ENCODE peak calls at places on chromosomes 12 and 14, in ten cellular contexts. One of them, this sample, is unnamed.

GRCh38 chr12:67590122-67590795 is 58.3 kb upstream of the DYRK2 start:
- DNase-seq in fibroblast of lung: no peak
- DNase-seq in NCI-H226: peak
- DNase-seq in activated gamma-delta T cell: no peak
- DNase-seq in stimulated activated effector memory CD8-positive, alpha-beta T cell treated with anti-CD3 and anti-CD28 coated beads, Interleukin-12 subunit alpha, Interleukin-12 subunit beta, amount 100 ng/mL, for 72 hours: no peak
- DNase-seq in cardiac muscle cell: no peak
- DNase-seq in GM23248: no peak
- DNase-seq in hypothalamus: no peak
- DNase-seq in HuH-7: no peak
- DNase-seq in IMR-90: no peak
- DNase-seq in this sample: no peak

GRCh38 chr12:91361864-91362263 is 179.2 kb upstream of the DCN start:
- DNase-seq in fibroblast of lung: peak
- DNase-seq in NCI-H226: no peak
- DNase-seq in activated gamma-delta T cell: no peak
- DNase-seq in stimulated activated effector memory CD8-positive, alpha-beta T cell treated with anti-CD3 and anti-CD28 coated beads, Interleukin-12 subunit alpha, Interleukin-12 subunit beta, amount 100 ng/mL, for 72 hours: no peak
- DNase-seq in cardiac muscle cell: peak
- DNase-seq in GM23248: peak
- DNase-seq in hypothalamus: no peak
- DNase-seq in HuH-7: no peak
- DNase-seq in IMR-90: peak
- DNase-seq in this sample: no peak

GRCh38 chr14:104346112-104346462 is 207.7 kb downstream of the KIF26A start:
- DNase-seq in fibroblast of lung: no peak
- DNase-seq in NCI-H226: no peak
- DNase-seq in activated gamma-delta T cell: no peak
- DNase-seq in stimulated activated effector memory CD8-positive, alpha-beta T cell treated with anti-CD3 and anti-CD28 coated beads, Interleukin-12 subunit alpha, Interleukin-12 subunit beta, amount 100 ng/mL, for 72 hours: no peak
- DNase-seq in cardiac muscle cell: no peak
- DNase-seq in GM23248: no peak
- DNase-seq in hypothalamus: no peak
- DNase-seq in HuH-7: no peak
- DNase-seq in IMR-90: no peak
- DNase-seq in this sample: no peak

GRCh38 chr14:64266206-64266605 is 28.0 kb downstream of the ESR2 start:
- DNase-seq in fibroblast of lung: peak
- DNase-seq in NCI-H226: peak
- DNase-seq in activated gamma-delta T cell: no peak
- DNase-seq in stimulated activated effector memory CD8-positive, alpha-beta T cell treated with anti-CD3 and anti-CD28 coated beads, Interleukin-12 subunit alpha, Interleukin-12 subunit beta, amount 100 ng/mL, for 72 hours: no peak
- DNase-seq in cardiac muscle cell: no peak
- DNase-seq in GM23248: peak
- DNase-seq in hypothalamus: no peak
- DNase-seq in HuH-7: no peak
- DNase-seq in IMR-90: peak
- DNase-seq in this sample: no peak

GRCh38 chr12:49964849-49965624 is 3.4 kb downstream of the AQP5 start:
- DNase-seq in fibroblast of lung: no peak
- DNase-seq in NCI-H226: no peak
- DNase-seq in activated gamma-delta T cell: no peak
- DNase-seq in stimulated activated effector memory CD8-positive, alpha-beta T cell treated with anti-CD3 and anti-CD28 coated beads, Interleukin-12 subunit alpha, Interleukin-12 subunit beta, amount 100 ng/mL, for 72 hours: no peak
- DNase-seq in cardiac muscle cell: no peak
- DNase-seq in GM23248: no peak
- DNase-seq in hypothalamus: no peak
- DNase-seq in HuH-7: no peak
- DNase-seq in IMR-90: no peak
- DNase-seq in this sample: no peak

GRCh38 chr14:105914738-105915385 is 388.5 kb downstream of the TMEM121 start:
- DNase-seq in fibroblast of lung: no peak
- DNase-seq in NCI-H226: no peak
- DNase-seq in activated gamma-delta T cell: no peak
- DNase-seq in stimulated activated effector memory CD8-positive, alpha-beta T cell treated with anti-CD3 and anti-CD28 coated beads, Interleukin-12 subunit alpha, Interleukin-12 subunit beta, amount 100 ng/mL, for 72 hours: no peak
- DNase-seq in cardiac muscle cell: no peak
- DNase-seq in GM23248: no peak
- DNase-seq in hypothalamus: no peak
- DNase-seq in HuH-7: no peak
- DNase-seq in IMR-90: no peak
- DNase-seq in this sample: no peak

GRCh38 chr12:57718641-57719528 is 19.7 kb downstream of the AGAP2 start:
- DNase-seq in fibroblast of lung: no peak
- DNase-seq in NCI-H226: no peak
- DNase-seq in activated gamma-delta T cell: no peak
- DNase-seq in stimulated activated effector memory CD8-positive, alpha-beta T cell treated with anti-CD3 and anti-CD28 coated beads, Interleukin-12 subunit alpha, Interleukin-12 subunit beta, amount 100 ng/mL, for 72 hours: no peak
- DNase-seq in cardiac muscle cell: no peak
- DNase-seq in GM23248: no peak
- DNase-seq in hypothalamus: no peak
- DNase-seq in HuH-7: no peak
- DNase-seq in IMR-90: no peak
- DNase-seq in this sample: no peak

GRCh38 chr12:120429368-120429767 is 8.5 kb upstream of the COX6A1 start:
- DNase-seq in fibroblast of lung: no peak
- DNase-seq in NCI-H226: no peak
- DNase-seq in activated gamma-delta T cell: no peak
- DNase-seq in stimulated activated effector memory CD8-positive, alpha-beta T cell treated with anti-CD3 and anti-CD28 coated beads, Interleukin-12 subunit alpha, Interleukin-12 subunit beta, amount 100 ng/mL, for 72 hours: no peak
- DNase-seq in cardiac muscle cell: no peak
- DNase-seq in GM23248: no peak
- DNase-seq in hypothalamus: no peak
- DNase-seq in HuH-7: no peak
- DNase-seq in IMR-90: no peak
- DNase-seq in this sample: no peak

GRCh38 chr14:77007975-77008421 is 20.5 kb downstream of the IRF2BPL start:
- DNase-seq in fibroblast of lung: no peak
- DNase-seq in NCI-H226: no peak
- DNase-seq in activated gamma-delta T cell: no peak
- DNase-seq in stimulated activated effector memory CD8-positive, alpha-beta T cell treated with anti-CD3 and anti-CD28 coated beads, Interleukin-12 subunit alpha, Interleukin-12 subunit beta, amount 100 ng/mL, for 72 hours: no peak
- DNase-seq in cardiac muscle cell: no peak
- DNase-seq in GM23248: no peak
- DNase-seq in hypothalamus: no peak
- DNase-seq in HuH-7: no peak
- DNase-seq in IMR-90: no peak
- DNase-seq in this sample: no peak

GRCh38 chr14:36619853-36620252 is 37.4 kb upstream of the NKX2-8 start:
- DNase-seq in fibroblast of lung: no peak
- DNase-seq in NCI-H226: no peak
- DNase-seq in activated gamma-delta T cell: no peak
- DNase-seq in stimulated activated effector memory CD8-positive, alpha-beta T cell treated with anti-CD3 and anti-CD28 coated beads, Interleukin-12 subunit alpha, Interleukin-12 subunit beta, amount 100 ng/mL, for 72 hours: no peak
- DNase-seq in cardiac muscle cell: no peak
- DNase-seq in GM23248: peak
- DNase-seq in hypothalamus: no peak
- DNase-seq in HuH-7: no peak
- DNase-seq in IMR-90: no peak
- DNase-seq in this sample: no peak

GRCh38 chr14:23388996-23389395 is 12.2 kb downstream of the CMTM5 start:
- DNase-seq in fibroblast of lung: no peak
- DNase-seq in NCI-H226: no peak
- DNase-seq in activated gamma-delta T cell: no peak
- DNase-seq in stimulated activated effector memory CD8-positive, alpha-beta T cell treated with anti-CD3 and anti-CD28 coated beads, Interleukin-12 subunit alpha, Interleukin-12 subunit beta, amount 100 ng/mL, for 72 hours: no peak
- DNase-seq in cardiac muscle cell: no peak
- DNase-seq in GM23248: no peak
- DNase-seq in hypothalamus: no peak
- DNase-seq in HuH-7: no peak
- DNase-seq in IMR-90: no peak
- DNase-seq in this sample: no peak

GRCh38 chr12:49200882-49201594 is 12.2 kb upstream of the TUBA1A start:
- DNase-seq in fibroblast of lung: peak
- DNase-seq in NCI-H226: peak
- DNase-seq in activated gamma-delta T cell: no peak
- DNase-seq in stimulated activated effector memory CD8-positive, alpha-beta T cell treated with anti-CD3 and anti-CD28 coated beads, Interleukin-12 subunit alpha, Interleukin-12 subunit beta, amount 100 ng/mL, for 72 hours: no peak
- DNase-seq in cardiac muscle cell: peak
- DNase-seq in GM23248: peak
- DNase-seq in hypothalamus: no peak
- DNase-seq in HuH-7: no peak
- DNase-seq in IMR-90: peak
- DNase-seq in this sample: no peak

GRCh38 chr14:77018785-77019184 is 9.7 kb downstream of the IRF2BPL start:
- DNase-seq in fibroblast of lung: no peak
- DNase-seq in NCI-H226: no peak
- DNase-seq in activated gamma-delta T cell: no peak
- DNase-seq in stimulated activated effector memory CD8-positive, alpha-beta T cell treated with anti-CD3 and anti-CD28 coated beads, Interleukin-12 subunit alpha, Interleukin-12 subunit beta, amount 100 ng/mL, for 72 hours: no peak
- DNase-seq in cardiac muscle cell: no peak
- DNase-seq in GM23248: peak
- DNase-seq in hypothalamus: no peak
- DNase-seq in HuH-7: no peak
- DNase-seq in IMR-90: no peak
- DNase-seq in this sample: no peak

GRCh38 chr14:88955470-88955869 is 131.0 kb downstream of the TTC8 start:
- DNase-seq in fibroblast of lung: peak
- DNase-seq in NCI-H226: no peak
- DNase-seq in activated gamma-delta T cell: no peak
- DNase-seq in stimulated activated effector memory CD8-positive, alpha-beta T cell treated with anti-CD3 and anti-CD28 coated beads, Interleukin-12 subunit alpha, Interleukin-12 subunit beta, amount 100 ng/mL, for 72 hours: no peak
- DNase-seq in cardiac muscle cell: no peak
- DNase-seq in GM23248: no peak
- DNase-seq in hypothalamus: no peak
- DNase-seq in HuH-7: no peak
- DNase-seq in IMR-90: no peak
- DNase-seq in this sample: no peak

GRCh38 chr14:54927551-54927950 is 24.9 kb upstream of the GCH1 start:
- DNase-seq in fibroblast of lung: no peak
- DNase-seq in NCI-H226: no peak
- DNase-seq in activated gamma-delta T cell: no peak
- DNase-seq in stimulated activated effector memory CD8-positive, alpha-beta T cell treated with anti-CD3 and anti-CD28 coated beads, Interleukin-12 subunit alpha, Interleukin-12 subunit beta, amount 100 ng/mL, for 72 hours: no peak
- DNase-seq in cardiac muscle cell: no peak
- DNase-seq in GM23248: no peak
- DNase-seq in hypothalamus: no peak
- DNase-seq in HuH-7: no peak
- DNase-seq in IMR-90: no peak
- DNase-seq in this sample: no peak

GRCh38 chr14:99520571-99521081 is 39.4 kb downstream of the CCNK start:
- DNase-seq in fibroblast of lung: no peak
- DNase-seq in NCI-H226: no peak
- DNase-seq in activated gamma-delta T cell: no peak
- DNase-seq in stimulated activated effector memory CD8-positive, alpha-beta T cell treated with anti-CD3 and anti-CD28 coated beads, Interleukin-12 subunit alpha, Interleukin-12 subunit beta, amount 100 ng/mL, for 72 hours: no peak
- DNase-seq in cardiac muscle cell: no peak
- DNase-seq in GM23248: no peak
- DNase-seq in hypothalamus: no peak
- DNase-seq in HuH-7: no peak
- DNase-seq in IMR-90: no peak
- DNase-seq in this sample: no peak

GRCh38 chr12:69351462-69352236 is 3.5 kb downstream of the LYZ start:
- DNase-seq in fibroblast of lung: no peak
- DNase-seq in NCI-H226: no peak
- DNase-seq in activated gamma-delta T cell: no peak
- DNase-seq in stimulated activated effector memory CD8-positive, alpha-beta T cell treated with anti-CD3 and anti-CD28 coated beads, Interleukin-12 subunit alpha, Interleukin-12 subunit beta, amount 100 ng/mL, for 72 hours: no peak
- DNase-seq in cardiac muscle cell: no peak
- DNase-seq in GM23248: no peak
- DNase-seq in hypothalamus: no peak
- DNase-seq in HuH-7: no peak
- DNase-seq in IMR-90: no peak
- DNase-seq in this sample: no peak

GRCh38 chr12:50055831-50056628 is 1.4 kb upstream of the ASIC1 start:
- DNase-seq in fibroblast of lung: no peak
- DNase-seq in NCI-H226: peak
- DNase-seq in activated gamma-delta T cell: no peak
- DNase-seq in stimulated activated effector memory CD8-positive, alpha-beta T cell treated with anti-CD3 and anti-CD28 coated beads, Interleukin-12 subunit alpha, Interleukin-12 subunit beta, amount 100 ng/mL, for 72 hours: peak
- DNase-seq in cardiac muscle cell: peak
- DNase-seq in GM23248: peak
- DNase-seq in hypothalamus: no peak
- DNase-seq in HuH-7: peak
- DNase-seq in IMR-90: peak
- DNase-seq in this sample: no peak

GRCh38 chr14:81408595-81408994 is 8.5 kb upstream of the STON2 start:
- DNase-seq in fibroblast of lung: no peak
- DNase-seq in NCI-H226: no peak
- DNase-seq in activated gamma-delta T cell: no peak
- DNase-seq in stimulated activated effector memory CD8-positive, alpha-beta T cell treated with anti-CD3 and anti-CD28 coated beads, Interleukin-12 subunit alpha, Interleukin-12 subunit beta, amount 100 ng/mL, for 72 hours: no peak
- DNase-seq in cardiac muscle cell: no peak
- DNase-seq in GM23248: no peak
- DNase-seq in hypothalamus: no peak
- DNase-seq in HuH-7: no peak
- DNase-seq in IMR-90: no peak
- DNase-seq in this sample: no peak

GRCh38 chr12:15620726-15621125 is 168.5 kb downstream of the EPS8 start:
- DNase-seq in fibroblast of lung: no peak
- DNase-seq in NCI-H226: no peak
- DNase-seq in activated gamma-delta T cell: no peak
- DNase-seq in stimulated activated effector memory CD8-positive, alpha-beta T cell treated with anti-CD3 and anti-CD28 coated beads, Interleukin-12 subunit alpha, Interleukin-12 subunit beta, amount 100 ng/mL, for 72 hours: no peak
- DNase-seq in cardiac muscle cell: no peak
- DNase-seq in GM23248: peak
- DNase-seq in hypothalamus: no peak
- DNase-seq in HuH-7: no peak
- DNase-seq in IMR-90: no peak
- DNase-seq in this sample: no peak

GRCh38 chr12:25959069-25959961 is 833 bp downstream of the RASSF8 start:
- DNase-seq in fibroblast of lung: peak
- DNase-seq in NCI-H226: peak
- DNase-seq in activated gamma-delta T cell: no peak
- DNase-seq in stimulated activated effector memory CD8-positive, alpha-beta T cell treated with anti-CD3 and anti-CD28 coated beads, Interleukin-12 subunit alpha, Interleukin-12 subunit beta, amount 100 ng/mL, for 72 hours: no peak
- DNase-seq in cardiac muscle cell: peak
- DNase-seq in GM23248: peak
- DNase-seq in hypothalamus: no peak
- DNase-seq in HuH-7: peak
- DNase-seq in IMR-90: peak
- DNase-seq in this sample: no peak

GRCh38 chr12:81208193-81208946 is 130.5 kb downstream of the ACSS3 start:
- DNase-seq in fibroblast of lung: no peak
- DNase-seq in NCI-H226: no peak
- DNase-seq in activated gamma-delta T cell: no peak
- DNase-seq in stimulated activated effector memory CD8-positive, alpha-beta T cell treated with anti-CD3 and anti-CD28 coated beads, Interleukin-12 subunit alpha, Interleukin-12 subunit beta, amount 100 ng/mL, for 72 hours: no peak
- DNase-seq in cardiac muscle cell: no peak
- DNase-seq in GM23248: peak
- DNase-seq in hypothalamus: no peak
- DNase-seq in HuH-7: no peak
- DNase-seq in IMR-90: no peak
- DNase-seq in this sample: no peak

GRCh38 chr12:106171117-106171750 is 32.5 kb upstream of the NUAK1 start:
- DNase-seq in fibroblast of lung: no peak
- DNase-seq in NCI-H226: no peak
- DNase-seq in activated gamma-delta T cell: no peak
- DNase-seq in stimulated activated effector memory CD8-positive, alpha-beta T cell treated with anti-CD3 and anti-CD28 coated beads, Interleukin-12 subunit alpha, Interleukin-12 subunit beta, amount 100 ng/mL, for 72 hours: no peak
- DNase-seq in cardiac muscle cell: no peak
- DNase-seq in GM23248: no peak
- DNase-seq in hypothalamus: no peak
- DNase-seq in HuH-7: no peak
- DNase-seq in IMR-90: peak
- DNase-seq in this sample: no peak

GRCh38 chr12:117404940-117405339 is 43.5 kb upstream of the NOS1 start:
- DNase-seq in fibroblast of lung: no peak
- DNase-seq in NCI-H226: no peak
- DNase-seq in activated gamma-delta T cell: no peak
- DNase-seq in stimulated activated effector memory CD8-positive, alpha-beta T cell treated with anti-CD3 and anti-CD28 coated beads, Interleukin-12 subunit alpha, Interleukin-12 subunit beta, amount 100 ng/mL, for 72 hours: no peak
- DNase-seq in cardiac muscle cell: no peak
- DNase-seq in GM23248: no peak
- DNase-seq in hypothalamus: no peak
- DNase-seq in HuH-7: no peak
- DNase-seq in IMR-90: no peak
- DNase-seq in this sample: no peak

GRCh38 chr14:93857500-93857899 is 69.2 kb upstream of the PRIMA1 start:
- DNase-seq in fibroblast of lung: no peak
- DNase-seq in NCI-H226: no peak
- DNase-seq in activated gamma-delta T cell: no peak
- DNase-seq in stimulated activated effector memory CD8-positive, alpha-beta T cell treated with anti-CD3 and anti-CD28 coated beads, Interleukin-12 subunit alpha, Interleukin-12 subunit beta, amount 100 ng/mL, for 72 hours: no peak
- DNase-seq in cardiac muscle cell: peak
- DNase-seq in GM23248: no peak
- DNase-seq in hypothalamus: no peak
- DNase-seq in HuH-7: no peak
- DNase-seq in IMR-90: no peak
- DNase-seq in this sample: no peak

GRCh38 chr14:25406818-25407217 is 356.9 kb upstream of the STXBP6 start:
- DNase-seq in fibroblast of lung: peak
- DNase-seq in NCI-H226: no peak
- DNase-seq in activated gamma-delta T cell: no peak
- DNase-seq in stimulated activated effector memory CD8-positive, alpha-beta T cell treated with anti-CD3 and anti-CD28 coated beads, Interleukin-12 subunit alpha, Interleukin-12 subunit beta, amount 100 ng/mL, for 72 hours: no peak
- DNase-seq in cardiac muscle cell: peak
- DNase-seq in GM23248: peak
- DNase-seq in hypothalamus: no peak
- DNase-seq in HuH-7: peak
- DNase-seq in IMR-90: peak
- DNase-seq in this sample: no peak

This sample was measured in NK-92 treated with Interleukin-12 subunit alpha and Interleukin-12 subunit beta, amount 100 ng/mL, for 24 hours.